ENCODE peak calls at places on chromosomes 6 and 20, in six cellular contexts. One of them, this sample, is unnamed. For H3K4me1 and H3K9me3, the result is how much of the 10 kb centered on the place peaks cover.

GRCh38 chr6:11918739-11919605 is 93.1 kb upstream of the HIVEP1 start:
- DNase-seq in adrenal gland: no peak
- DNase-seq in neuronal stem cell: no peak
- DNase-seq in tibial artery: no peak
- DNase-seq in CD4-positive, CD25-positive, alpha-beta regulatory T cell: no peak
- DNase-seq in A549: no peak
- DNase-seq in this sample: no peak

GRCh38 chr6:135179920-135180457 is 1.1 kb upstream of the MYB start:
- DNase-seq in adrenal gland: no peak
- DNase-seq in neuronal stem cell: peak
- DNase-seq in tibial artery: no peak
- DNase-seq in CD4-positive, CD25-positive, alpha-beta regulatory T cell: no peak
- DNase-seq in A549: no peak
- DNase-seq in this sample: no peak

GRCh38 chr6:118774596-118774995 is 119.4 kb upstream of the ASF1A start:
- DNase-seq in adrenal gland: no peak
- DNase-seq in neuronal stem cell: no peak
- DNase-seq in tibial artery: no peak
- DNase-seq in CD4-positive, CD25-positive, alpha-beta regulatory T cell: no peak
- DNase-seq in A549: no peak
- DNase-seq in this sample: no peak

GRCh38 chr20:56943946-56944345 is 314.8 kb downstream of the TFAP2C start:
- DNase-seq in adrenal gland: no peak
- DNase-seq in neuronal stem cell: no peak
- DNase-seq in tibial artery: no peak
- DNase-seq in CD4-positive, CD25-positive, alpha-beta regulatory T cell: no peak
- DNase-seq in A549: no peak
- DNase-seq in this sample: no peak

GRCh38 chr6:120945905-120946594 is 388.2 kb downstream of the TBC1D32 start:
- DNase-seq in adrenal gland: no peak
- DNase-seq in neuronal stem cell: no peak
- DNase-seq in tibial artery: no peak
- DNase-seq in CD4-positive, CD25-positive, alpha-beta regulatory T cell: no peak
- DNase-seq in A549: no peak
- DNase-seq in this sample: no peak

GRCh38 chr6:84103029-84103428 is 69.5 kb downstream of the MRAP2 start:
- DNase-seq in adrenal gland: no peak
- DNase-seq in neuronal stem cell: no peak
- DNase-seq in tibial artery: no peak
- DNase-seq in CD4-positive, CD25-positive, alpha-beta regulatory T cell: no peak
- DNase-seq in A549: no peak
- DNase-seq in this sample: no peak

GRCh38 chr6:158174514-158174913 is 6.4 kb downstream of the GTF2H5 start:
- DNase-seq in adrenal gland: peak
- DNase-seq in neuronal stem cell: no peak
- DNase-seq in tibial artery: peak
- DNase-seq in CD4-positive, CD25-positive, alpha-beta regulatory T cell: no peak
- DNase-seq in A549: no peak
- DNase-seq in this sample: no peak

GRCh38 chr6:5180636-5181035 is 80.1 kb downstream of the LYRM4 start:
- DNase-seq in adrenal gland: no peak
- DNase-seq in neuronal stem cell: no peak
- DNase-seq in tibial artery: no peak
- DNase-seq in CD4-positive, CD25-positive, alpha-beta regulatory T cell: no peak
- DNase-seq in A549: no peak
- DNase-seq in this sample: no peak

GRCh38 chr20:58321205-58321604 is 11.7 kb downstream of the RAB22A start:
- DNase-seq in adrenal gland: no peak
- DNase-seq in neuronal stem cell: no peak
- DNase-seq in tibial artery: no peak
- DNase-seq in CD4-positive, CD25-positive, alpha-beta regulatory T cell: no peak
- DNase-seq in A549: no peak
- DNase-seq in this sample: no peak
- H3K4me1 ChIP-seq in adrenal gland: under half
- H3K4me1 ChIP-seq in neuronal stem cell: under half
- H3K4me1 ChIP-seq in tibial artery: under half
- H3K4me1 ChIP-seq in CD4-positive, CD25-positive, alpha-beta regulatory T cell: under half
- H3K4me1 ChIP-seq in A549: under half
- H3K4me1 ChIP-seq in this sample: under half

DNA sequence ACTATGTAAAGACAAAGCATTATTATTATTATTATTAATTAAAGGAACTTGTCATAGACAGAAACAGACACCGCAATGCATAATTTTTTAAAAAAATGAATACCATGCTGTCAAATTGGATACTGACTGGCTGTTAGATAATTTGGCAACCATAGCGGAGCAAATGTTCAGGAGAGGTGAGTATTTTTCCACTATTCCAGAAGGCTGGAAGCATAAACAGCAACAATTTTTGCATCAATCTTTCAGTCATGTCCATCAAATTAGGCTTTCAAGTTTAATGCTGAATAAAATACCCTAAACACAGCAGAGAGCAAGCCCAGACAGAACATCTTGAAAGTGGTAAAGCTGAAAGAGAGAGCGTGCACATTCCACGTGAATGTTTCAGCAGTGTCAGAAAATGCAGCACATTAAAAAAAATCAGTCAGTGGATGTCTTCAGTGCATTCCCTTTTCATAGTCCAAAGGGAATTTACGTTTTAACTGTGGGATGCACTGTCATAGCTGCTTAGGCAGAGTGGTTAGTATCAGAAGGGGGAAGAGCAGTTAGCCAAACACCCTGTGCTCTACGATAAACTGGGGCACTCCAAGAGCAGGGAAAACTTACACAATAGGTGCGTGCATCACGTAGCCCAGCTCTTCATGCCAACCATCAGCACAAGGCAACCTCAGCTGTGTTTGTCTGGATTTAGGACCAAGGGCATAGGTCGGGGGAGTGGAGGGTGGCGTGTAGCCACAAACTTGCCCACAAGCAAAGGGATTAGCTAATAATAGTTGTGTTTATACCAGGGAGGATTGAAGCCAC is 116.2 kb upstream of the STMND1 start:
- DNase-seq in adrenal gland: no peak
- DNase-seq in neuronal stem cell: no peak
- DNase-seq in tibial artery: no peak
- DNase-seq in CD4-positive, CD25-positive, alpha-beta regulatory T cell: no peak
- DNase-seq in A549: no peak
- DNase-seq in this sample: no peak
- H3K9me3 ChIP-seq in adrenal gland: under half
- H3K9me3 ChIP-seq in neuronal stem cell: under half
- H3K9me3 ChIP-seq in tibial artery: under half
- H3K9me3 ChIP-seq in CD4-positive, CD25-positive, alpha-beta regulatory T cell: under half
- H3K9me3 ChIP-seq in A549: under half
- H3K9me3 ChIP-seq in this sample: under half

GRCh38 chr6:18121580-18122127 is 823 bp downstream of the NHLRC1 start:
- DNase-seq in adrenal gland: peak
- DNase-seq in neuronal stem cell: no peak
- DNase-seq in tibial artery: no peak
- DNase-seq in CD4-positive, CD25-positive, alpha-beta regulatory T cell: no peak
- DNase-seq in A549: no peak
- DNase-seq in this sample: no peak
- H3K4me3 ChIP-seq in adrenal gland: peak
- H3K4me3 ChIP-seq in neuronal stem cell: no peak
- H3K4me3 ChIP-seq in tibial artery: peak
- H3K4me3 ChIP-seq in CD4-positive, CD25-positive, alpha-beta regulatory T cell: no peak
- H3K4me3 ChIP-seq in A549: no peak
- H3K4me3 ChIP-seq in this sample: no peak

GRCh38 chr6:144955392-144955791 is 670.3 kb downstream of the UTRN start:
- DNase-seq in adrenal gland: no peak
- DNase-seq in neuronal stem cell: no peak
- DNase-seq in tibial artery: no peak
- DNase-seq in CD4-positive, CD25-positive, alpha-beta regulatory T cell: no peak
- DNase-seq in A549: no peak
- DNase-seq in this sample: no peak

GRCh38 chr6:144951730-144952437 is 666.7 kb downstream of the UTRN start:
- DNase-seq in adrenal gland: no peak
- DNase-seq in neuronal stem cell: no peak
- DNase-seq in tibial artery: no peak
- DNase-seq in CD4-positive, CD25-positive, alpha-beta regulatory T cell: no peak
- DNase-seq in A549: no peak
- DNase-seq in this sample: no peak

GRCh38 chr6:144954241-144954556 is 669.1 kb downstream of the UTRN start:
- DNase-seq in adrenal gland: no peak
- DNase-seq in neuronal stem cell: no peak
- DNase-seq in tibial artery: no peak
- DNase-seq in CD4-positive, CD25-positive, alpha-beta regulatory T cell: no peak
- DNase-seq in A549: no peak
- DNase-seq in this sample: no peak

GRCh38 chr6:144952456-144953240 is 667.5 kb downstream of the UTRN start:
- DNase-seq in adrenal gland: no peak
- DNase-seq in neuronal stem cell: no peak
- DNase-seq in tibial artery: no peak
- DNase-seq in CD4-positive, CD25-positive, alpha-beta regulatory T cell: no peak
- DNase-seq in A549: no peak
- DNase-seq in this sample: no peak

GRCh38 chr6:144953552-144954240 is 668.6 kb downstream of the UTRN start:
- DNase-seq in adrenal gland: no peak
- DNase-seq in neuronal stem cell: no peak
- DNase-seq in tibial artery: no peak
- DNase-seq in CD4-positive, CD25-positive, alpha-beta regulatory T cell: no peak
- DNase-seq in A549: no peak
- DNase-seq in this sample: no peak
- H3K4me1 ChIP-seq in adrenal gland: under half
- H3K4me1 ChIP-seq in neuronal stem cell: under half
- H3K4me1 ChIP-seq in tibial artery: under half
- H3K4me1 ChIP-seq in CD4-positive, CD25-positive, alpha-beta regulatory T cell: under half
- H3K4me1 ChIP-seq in A549: under half
- H3K4me1 ChIP-seq in this sample: under half

GRCh38 chr20:22579119-22579427 is 5.3 kb downstream of the FOXA2 start:
- DNase-seq in adrenal gland: no peak
- DNase-seq in neuronal stem cell: peak
- DNase-seq in tibial artery: no peak
- DNase-seq in CD4-positive, CD25-positive, alpha-beta regulatory T cell: no peak
- DNase-seq in A549: no peak
- DNase-seq in this sample: no peak
- H3K9me3 ChIP-seq in adrenal gland: under half
- H3K9me3 ChIP-seq in neuronal stem cell: under half
- H3K9me3 ChIP-seq in tibial artery: under half
- H3K9me3 ChIP-seq in CD4-positive, CD25-positive, alpha-beta regulatory T cell: under half
- H3K9me3 ChIP-seq in A549: under half
- H3K9me3 ChIP-seq in this sample: under half

This sample was measured in HAP-1.